ENCODE peak calls at places on chromosome 21, in four cellular contexts. N is H9, B is mesendoderm, Z is H1. Y is an unnamed sample.

GRCh38 chr21:38273745-38274544 is 17.2 kb downstream of the KCNJ15 start:
- DNase-seq in N (no peak), B (no peak), Z (no peak), Y (peak)

GRCh38 chr21:41703857-41704501 is 62.9 kb downstream of the RIPK4 start:
- DNase-seq in N (no peak), B (no peak), Z (no peak), Y (no peak)

GRCh38 chr21:38367646-38368045 is 110.9 kb downstream of the KCNJ15 start:
- DNase-seq in N (no peak), B (no peak), Z (no peak), Y (no peak)

GRCh38 chr21:28704746-28705145 is 287.9 kb downstream of the LTN1 start:
- DNase-seq in N (no peak), B (no peak), Z (no peak), Y (peak)

GRCh38 chr21:31634993-31635392 is 24.5 kb upstream of the SOD1 start:
- DNase-seq in N (no peak), B (no peak), Z (no peak), Y (no peak)

GRCh38 chr21:32021319-32022027 is 148.7 kb downstream of the HUNK start:
- DNase-seq in N (no peak), B (no peak), Z (no peak), Y (no peak)

GRCh38 chr21:42041711-42042110 is 29.4 kb upstream of the UMODL1 start:
- DNase-seq in N (no peak), B (no peak), Z (no peak), Y (no peak)

GRCh38 chr21:41379901-41380300 is 18.1 kb downstream of the MX2 start:
- DNase-seq in N (no peak), B (no peak), Z (no peak), Y (no peak)

GRCh38 chr21:39825250-39825649 is 42.0 kb upstream of the PCP4 start:
- DNase-seq in N (no peak), B (no peak), Z (no peak), Y (no peak)

GRCh38 chr21:41774467-41775151 is 7.8 kb upstream of the RIPK4 start:
- DNase-seq in N (no peak), B (no peak), Z (no peak), Y (no peak)

GRCh38 chr21:42390193-42390592 is 5.7 kb downstream of the TMPRSS3 start:
- DNase-seq in N (no peak), B (no peak), Z (no peak), Y (no peak)

GRCh38 chr21:41755934-41756773 is 10.7 kb downstream of the RIPK4 start:
- DNase-seq in N (no peak), B (no peak), Z (no peak), Y (no peak)

GRCh38 chr21:24045373-24045772 is 1561.9 kb downstream of the MRPL39 start:
- DNase-seq in N (no peak), B (no peak), Z (no peak), Y (no peak)

DNA sequence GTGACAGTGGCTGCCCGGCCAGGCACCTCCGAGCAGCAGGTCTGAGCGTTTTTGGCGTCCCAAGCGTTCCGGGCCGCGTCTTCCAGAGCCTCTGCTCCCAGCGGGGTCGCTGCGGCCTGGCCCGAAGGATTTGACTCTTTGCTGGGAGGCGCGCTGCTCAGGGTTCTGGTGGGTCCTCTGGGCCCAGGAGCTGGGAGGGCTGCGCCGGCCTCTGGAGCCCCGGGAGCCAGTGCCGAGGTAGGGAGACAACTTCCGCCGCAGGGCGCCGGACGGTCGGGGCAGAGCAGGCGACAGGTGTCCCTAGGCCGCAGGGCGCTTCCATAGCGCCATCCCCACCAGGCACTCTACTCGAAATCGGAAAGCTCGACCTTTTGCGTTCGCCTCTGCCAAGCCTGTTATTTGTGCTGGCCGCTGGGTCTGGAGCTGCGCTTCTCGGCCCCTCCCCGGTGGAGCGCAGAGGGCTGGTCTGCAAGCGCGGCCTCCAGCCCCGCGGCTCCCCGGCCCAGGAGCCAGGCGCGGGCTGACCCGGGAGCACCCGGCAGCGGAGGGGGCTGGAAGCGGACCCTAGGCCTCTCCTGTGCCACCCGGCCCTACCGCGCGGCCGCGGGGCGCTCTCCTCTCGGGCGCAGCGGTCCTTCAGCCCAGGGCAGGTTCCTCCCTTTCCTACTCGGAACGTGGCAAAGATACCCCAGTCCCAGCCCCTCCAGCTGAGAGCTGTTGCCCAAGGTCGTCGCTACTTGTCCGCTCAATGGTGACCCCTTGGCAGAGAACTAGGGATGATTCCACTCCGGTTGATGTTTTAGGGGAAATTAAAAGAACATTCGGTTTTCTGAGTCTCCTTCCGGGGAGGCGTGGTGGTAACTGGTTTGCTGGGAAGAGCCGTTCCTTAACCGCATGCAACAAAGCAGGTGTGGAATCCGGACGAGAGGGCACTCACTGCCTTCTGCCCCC is 2.3 kb downstream of the SIM2 start:
- DNase-seq in N (peak), B (peak), Z (peak), Y (no peak)
- H3K23ac ChIP-seq in N (no peak), B (no peak), Z (no peak), Y (peak)

GRCh38 chr21:17397703-17398102 is 115.1 kb upstream of the CXADR start:
- DNase-seq in N (no peak), B (no peak), Z (no peak), Y (no peak)
- H4K5ac ChIP-seq in N (no peak), B (no peak), Z (no peak), Y (no peak)

DNA sequence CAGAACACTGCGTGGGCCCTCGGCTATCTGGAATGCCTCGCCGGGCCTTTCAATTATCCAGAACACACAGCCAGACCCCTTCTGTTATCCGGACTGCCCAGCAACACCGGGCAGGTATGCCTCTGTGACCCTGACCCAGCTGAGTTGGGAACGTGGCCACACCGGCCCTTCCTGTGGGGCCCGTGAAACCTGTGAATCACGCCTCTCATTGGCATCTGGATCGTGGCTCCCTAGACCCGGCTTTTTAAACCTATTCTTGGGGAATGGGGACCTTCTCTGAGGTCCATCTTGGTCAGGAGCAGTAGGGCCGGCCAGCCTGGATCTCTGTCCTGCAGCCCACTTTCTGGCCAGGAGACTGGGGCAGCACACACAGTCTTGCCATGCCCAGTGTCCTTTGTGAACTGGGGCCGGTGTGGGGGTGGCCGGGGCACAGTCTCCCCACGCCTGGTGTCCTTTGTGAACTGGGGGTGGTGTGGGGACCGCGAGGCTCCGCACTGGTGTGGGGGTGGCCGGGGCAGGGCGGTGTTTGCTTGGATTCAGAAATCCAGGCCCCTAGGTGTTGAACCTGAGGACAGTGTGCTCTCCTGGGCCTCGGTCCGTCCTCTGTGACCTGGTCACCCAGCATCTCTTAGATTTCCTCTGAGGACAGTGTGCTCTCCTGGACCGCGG is 11.1 kb downstream of the COL18A1 start:
- DNase-seq in N (no peak), B (no peak), Z (no peak), Y (no peak)
- H3K23ac ChIP-seq in N (no peak), B (no peak), Z (no peak), Y (no peak)

GRCh38 chr21:36076878-36077658 is 7.2 kb downstream of the CBR1 start:
- DNase-seq in N (no peak), B (no peak), Z (no peak), Y (no peak)
- H4K5ac ChIP-seq in N (no peak), B (no peak), Z (no peak), Y (no peak)

DNA sequence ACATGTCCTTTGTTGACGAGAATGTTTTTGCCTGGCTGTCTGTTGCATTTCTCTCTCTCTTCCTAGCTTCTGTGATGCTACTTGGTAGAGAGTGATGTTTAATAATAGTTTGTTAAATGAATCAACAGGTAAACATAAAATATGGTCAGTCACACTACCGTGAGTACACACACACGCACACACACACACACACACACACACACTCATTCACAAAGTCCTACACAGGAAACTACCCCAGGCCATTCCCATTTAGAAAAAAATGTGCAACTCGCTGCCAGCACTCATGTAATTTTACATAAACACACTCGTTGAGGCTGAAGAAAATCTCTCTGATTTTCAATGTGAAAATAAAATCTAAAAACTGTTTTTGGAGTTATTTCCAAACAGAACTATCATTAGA is 38.7 kb downstream of the RUNX1 start:
- DNase-seq in N (no peak), B (no peak), Z (no peak), Y (no peak)
- H3K23ac ChIP-seq in N (no peak), B (no peak), Z (no peak), Y (no peak)

GRCh38 chr21:46410516-46410915 is 48.2 kb upstream of the DIP2A start:
- DNase-seq in N (no peak), B (no peak), Z (no peak), Y (no peak)
- H4K5ac ChIP-seq in N (peak), B (no peak), Z (no peak), Y (no peak)

DNA sequence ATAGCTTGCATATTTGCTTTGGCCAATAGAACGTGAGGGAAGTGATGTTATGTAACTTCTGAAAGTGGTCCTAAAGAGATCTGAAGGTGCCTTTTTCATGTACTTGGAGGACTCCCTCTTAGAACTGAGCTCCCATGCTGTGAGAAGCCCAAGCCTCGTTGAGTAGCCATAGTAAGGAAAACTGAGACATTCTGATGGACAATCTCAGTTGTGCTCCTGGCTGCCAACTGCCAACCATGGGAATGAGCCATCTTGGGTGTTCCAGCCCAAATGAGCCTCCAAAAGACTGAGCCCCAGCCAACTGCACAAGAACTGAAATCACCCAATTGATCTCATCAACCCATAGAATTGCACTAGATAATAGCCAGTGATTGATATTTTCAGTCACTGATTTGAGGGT is 106.7 kb downstream of the MRPL39 start:
- DNase-seq in N (no peak), B (no peak), Z (no peak), Y (no peak)
- H3K23ac ChIP-seq in N (no peak), B (no peak), Z (no peak), Y (no peak)

DNA sequence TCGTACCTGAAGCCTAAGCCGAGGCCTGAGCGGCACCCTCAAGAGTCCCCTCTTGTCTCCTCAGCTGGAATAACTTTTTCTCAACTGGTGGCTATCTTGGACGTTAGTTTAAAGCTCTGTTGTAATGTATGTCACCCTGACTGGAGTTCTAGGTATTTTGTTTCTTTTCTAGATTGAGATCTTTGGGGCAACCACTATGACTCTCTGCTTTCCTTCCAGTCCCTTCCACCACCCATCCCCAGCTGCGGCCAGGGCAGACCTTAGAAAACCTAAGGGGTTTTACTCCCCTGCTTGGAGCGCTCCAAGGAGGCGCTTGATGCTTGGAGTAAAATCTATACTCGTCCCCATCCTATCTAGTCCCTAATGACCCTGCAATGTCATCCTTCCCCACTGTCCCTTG is 74.6 kb upstream of the MRPS6 start:
- DNase-seq in N (no peak), B (no peak), Z (no peak), Y (no peak)
- H4K5ac ChIP-seq in N (no peak), B (no peak), Z (no peak), Y (no peak)

GRCh38 chr21:44304846-44305245 is 5.0 kb downstream of the PFKL start:
- DNase-seq in N (peak), B (peak), Z (no peak), Y (peak)

GRCh38 chr21:44305691-44306090 is 5.8 kb downstream of the PFKL start:
- DNase-seq in N (no peak), B (no peak), Z (no peak), Y (no peak)

GRCh38 chr21:44301961-44302406 is 2.1 kb downstream of the PFKL start:
- DNase-seq in N (no peak), B (no peak), Z (no peak), Y (no peak)

GRCh38 chr21:44304041-44304738 is 4.3 kb downstream of the PFKL start:
- DNase-seq in N (no peak), B (no peak), Z (no peak), Y (no peak)

GRCh38 chr21:44303490-44303981 is 3.7 kb downstream of the PFKL start:
- DNase-seq in N (no peak), B (no peak), Z (no peak), Y (no peak)
- H3K23ac ChIP-seq in N (no peak), B (no peak), Z (no peak), Y (no peak)

GRCh38 chr21:44059710-44060109 is 47.5 kb upstream of the PWP2 start:
- DNase-seq in N (no peak), B (no peak), Z (no peak), Y (no peak)

GRCh38 chr21:44057960-44058651 is 46.0 kb downstream of the TRAPPC10 start:
- DNase-seq in N (no peak), B (no peak), Z (no peak), Y (peak)

GRCh38 chr21:44058981-44059380 is 46.9 kb downstream of the TRAPPC10 start:
- DNase-seq in N (no peak), B (no peak), Z (no peak), Y (no peak)

GRCh38 chr21:44057055-44057454 is 44.9 kb downstream of the TRAPPC10 start:
- DNase-seq in N (no peak), B (no peak), Z (no peak), Y (no peak)

GRCh38 chr21:44058652-44058964 is 46.5 kb downstream of the TRAPPC10 start:
- DNase-seq in N (no peak), B (no peak), Z (no peak), Y (no peak)
- H4K5ac ChIP-seq in N (no peak), B (no peak), Z (no peak), Y (no peak)